ENCODE peak calls at places on chromosomes 3 and 15, in six cellular contexts. O, L, G, Y, K and Q are unnamed samples.

GRCh38 chr3:162437480-162437879 is 940.9 kb downstream of the OTOL1 start:
- DNase-seq in L (peak), Y (no peak), O (no peak), G (no peak), K (no peak), Q (no peak)

GRCh38 chr15:67892559-67893377 is 52.9 kb upstream of the RNU6-1 start:
- DNase-seq in K (no peak), G (no peak), L (no peak), O (no peak), Y (peak), Q (no peak)

GRCh38 chr3:23198801-23199200 is 4.3 kb upstream of the UBE2E2 start:
- DNase-seq in Y (no peak), L (peak), O (no peak), G (no peak), K (no peak), Q (no peak)

GRCh38 chr3:7025581-7026300 is 164.8 kb downstream of the GRM7 start:
- DNase-seq in O (no peak), Y (no peak), G (no peak), K (no peak), L (no peak), Q (no peak)

GRCh38 chr3:10150987-10151386 is 9.4 kb downstream of the VHL start:
- DNase-seq in O (no peak), G (no peak), L (no peak), K (no peak), Y (no peak), Q (no peak)

GRCh38 chr3:116413319-116413718 is 32.0 kb downstream of the LSAMP start:
- DNase-seq in L (peak), G (no peak), K (no peak), O (peak), Y (no peak), Q (peak)

GRCh38 chr3:21781371-21781770 is 30.4 kb upstream of the ZNF385D start:
- DNase-seq in O (no peak), Y (no peak), G (no peak), L (no peak), K (no peak), Q (no peak)

GRCh38 chr15:81133782-81134461 is at the start of gene CFAP161:
- DNase-seq in K (no peak), G (no peak), L (peak), Y (peak), O (peak), Q (peak)

GRCh38 chr15:70584838-70585706 is 178.3 kb downstream of the UACA start:
- DNase-seq in L (no peak), G (no peak), Y (no peak), O (peak), K (no peak), Q (peak)

GRCh38 chr3:185332026-185332735 is 30.8 kb upstream of the MAP3K13 start:
- DNase-seq in L (peak), Y (no peak), O (peak), G (no peak), K (peak), Q (no peak)

GRCh38 chr15:58582150-58582549 is 150.4 kb downstream of the LIPC start:
- DNase-seq in K (no peak), L (no peak), Y (no peak), G (no peak), O (no peak), Q (no peak)

GRCh38 chr15:73935547-73935946 is 9.3 kb downstream of the LOXL1 start:
- DNase-seq in O (no peak), L (peak), Y (peak), G (no peak), K (no peak), Q (no peak)

GRCh38 chr3:47394140-47394855 is 13.5 kb downstream of the PTPN23 start:
- DNase-seq in G (no peak), K (no peak), O (peak), L (no peak), Y (no peak), Q (no peak)

GRCh38 chr3:45861043-45861846 is 19.3 kb upstream of the LZTFL1 start:
- DNase-seq in L (no peak), O (no peak), Y (no peak), G (no peak), K (peak), Q (no peak)

GRCh38 chr15:84594617-84595290 is 6.1 kb upstream of the ZSCAN2 start:
- DNase-seq in Y (no peak), G (no peak), L (no peak), O (no peak), K (no peak), Q (no peak)

GRCh38 chr3:160477750-160478149 is 28.2 kb upstream of the TRIM59 start:
- DNase-seq in O (peak), L (peak), Y (no peak), G (no peak), K (no peak), Q (no peak)

GRCh38 chr15:69090197-69090948 is 70.1 kb upstream of the GLCE start:
- DNase-seq in G (no peak), O (peak), K (no peak), L (peak), Y (no peak), Q (peak)

DNA sequence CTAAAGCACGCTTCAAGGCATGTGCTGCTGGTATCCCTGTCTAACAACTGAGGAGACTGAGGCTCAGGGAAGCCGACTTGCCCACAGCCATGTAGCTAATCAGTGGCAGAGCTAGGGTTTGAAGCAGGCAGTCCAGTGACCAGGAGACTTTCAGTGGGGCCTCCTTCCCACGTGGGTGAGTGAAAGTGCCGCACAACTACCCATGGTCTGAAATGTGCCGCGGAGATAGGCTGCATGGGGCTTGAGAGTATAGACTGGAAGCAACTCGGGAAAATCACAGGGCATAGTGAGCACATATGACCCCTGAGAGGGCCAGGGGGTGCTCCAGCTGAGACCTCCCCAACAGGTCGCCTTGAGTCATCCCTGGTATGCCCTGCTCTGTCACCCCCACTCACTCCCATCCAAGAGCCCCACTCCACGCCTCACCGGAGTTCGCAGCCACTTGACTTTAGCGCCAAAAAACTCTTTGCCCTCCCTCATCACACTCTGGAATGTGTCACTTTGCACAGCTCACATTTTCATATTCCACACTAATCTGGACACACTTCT is 19.1 kb downstream of the FAM174B start:
- DNase-seq in O (no peak), Y (no peak), G (no peak), K (no peak), L (no peak), Q (no peak)
- H3K27ac ChIP-seq in O (no peak), Y (no peak), G (no peak), K (no peak), L (no peak), Q (no peak)

GRCh38 chr3:125032683-125033082 is 23.1 kb downstream of the HEG1 start:
- DNase-seq in K (no peak), O (no peak), L (no peak), G (no peak), Y (no peak), Q (no peak)

GRCh38 chr3:125032100-125032643 is 23.6 kb downstream of the HEG1 start:
- DNase-seq in L (peak), K (no peak), G (no peak), O (peak), Y (no peak), Q (peak)

GRCh38 chr3:125033616-125034015 is 22.2 kb downstream of the HEG1 start:
- DNase-seq in K (no peak), L (no peak), O (no peak), Y (no peak), G (no peak), Q (no peak)

GRCh38 chr3:125031544-125031943 is 24.3 kb downstream of the HEG1 start:
- DNase-seq in Y (no peak), O (no peak), L (no peak), K (no peak), G (no peak), Q (no peak)

GRCh38 chr3:125033135-125033534 is 22.7 kb downstream of the HEG1 start:
- DNase-seq in G (no peak), L (no peak), K (no peak), Y (no peak), O (no peak), Q (no peak)
- H3K27ac ChIP-seq in G (no peak), L (no peak), K (no peak), Y (no peak), O (no peak), Q (no peak)

GRCh38 chr15:60493166-60493565 is 14.2 kb upstream of the ICE2 start:
- DNase-seq in O (no peak), K (no peak), Y (no peak), G (no peak), L (no peak), Q (no peak)
- H3K27ac ChIP-seq in O (no peak), K (no peak), Y (no peak), G (no peak), L (no peak), Q (no peak)

GRCh38 chr3:72246685-72247084 is 461.7 kb upstream of the PROK2 start:
- DNase-seq in K (no peak), L (no peak), G (no peak), O (no peak), Y (no peak), Q (no peak)
- H3K27ac ChIP-seq in K (no peak), L (no peak), G (peak), O (no peak), Y (no peak), Q (no peak)

DNA sequence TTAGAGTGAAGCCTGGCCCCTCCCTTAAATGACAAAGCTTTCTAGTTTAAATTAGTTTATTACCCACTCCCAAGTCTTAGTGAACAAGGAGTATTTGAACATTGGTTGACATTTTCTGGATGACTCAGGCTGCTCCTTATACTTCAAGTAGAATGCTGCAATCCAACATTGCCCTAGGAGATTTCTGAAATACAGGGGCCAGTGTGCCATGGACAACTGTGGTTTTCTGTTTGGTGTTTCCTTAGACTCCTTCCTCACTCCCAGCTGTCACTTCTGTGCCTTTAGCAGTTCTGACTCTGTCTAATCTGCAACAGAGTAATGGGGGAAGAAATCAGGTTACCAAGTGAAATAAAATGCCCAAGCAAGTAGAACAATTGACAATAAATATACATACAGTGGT is 116.1 kb upstream of the P2RY1 start:
- DNase-seq in Y (no peak), L (peak), O (no peak), K (no peak), G (no peak), Q (no peak)
- H3K27ac ChIP-seq in Y (no peak), L (no peak), O (no peak), K (no peak), G (no peak), Q (no peak)